ENCODE peak calls at places on chromosomes 4 and X, in eight cellular contexts. One of them, this sample, is unnamed.

GRCh38 chr4:25874641-25875040 is 11.9 kb upstream of the SEL1L3 start:
- DNase-seq in mesothelial cell of epicardium: no peak
- DNase-seq in mucosa of descending colon: no peak
- DNase-seq in brain microvascular endothelial cell: no peak
- DNase-seq in tibial artery: no peak
- DNase-seq in suprapubic skin: no peak
- DNase-seq in nephron progenitor cell: no peak
- DNase-seq in endodermal cell: no peak
- DNase-seq in this sample: no peak

GRCh38 chr4:108950158-108950915 is 187.5 kb upstream of the ETNPPL start:
- DNase-seq in endodermal cell: no peak
- DNase-seq in brain microvascular endothelial cell: peak
- DNase-seq in nephron progenitor cell: no peak
- DNase-seq in mucosa of descending colon: no peak
- DNase-seq in suprapubic skin: no peak
- DNase-seq in mesothelial cell of epicardium: no peak
- DNase-seq in tibial artery: no peak
- DNase-seq in this sample: no peak

GRCh38 chr4:140856692-140857091 is 100.5 kb upstream of the TBC1D9 start:
- DNase-seq in brain microvascular endothelial cell: peak
- DNase-seq in mucosa of descending colon: no peak
- DNase-seq in suprapubic skin: no peak
- DNase-seq in endodermal cell: peak
- DNase-seq in mesothelial cell of epicardium: no peak
- DNase-seq in nephron progenitor cell: no peak
- DNase-seq in tibial artery: no peak
- DNase-seq in this sample: no peak

GRCh38 chr4:93776386-93777080 is 52.0 kb upstream of the ATOH1 start:
- DNase-seq in mucosa of descending colon: no peak
- DNase-seq in brain microvascular endothelial cell: peak
- DNase-seq in nephron progenitor cell: no peak
- DNase-seq in endodermal cell: no peak
- DNase-seq in mesothelial cell of epicardium: no peak
- DNase-seq in tibial artery: no peak
- DNase-seq in suprapubic skin: no peak
- DNase-seq in this sample: no peak

GRCh38 chr4:186726440-186727148 is 2.9 kb upstream of the FAT1 start:
- DNase-seq in tibial artery: peak
- DNase-seq in suprapubic skin: no peak
- DNase-seq in nephron progenitor cell: peak
- DNase-seq in endodermal cell: peak
- DNase-seq in mesothelial cell of epicardium: peak
- DNase-seq in mucosa of descending colon: peak
- DNase-seq in brain microvascular endothelial cell: peak
- DNase-seq in this sample: peak

GRCh38 chrX:107730991-107731766 is 44.4 kb downstream of the TSC22D3 start:
- DNase-seq in nephron progenitor cell: no peak
- DNase-seq in tibial artery: no peak
- DNase-seq in mucosa of descending colon: no peak
- DNase-seq in mesothelial cell of epicardium: no peak
- DNase-seq in endodermal cell: no peak
- DNase-seq in brain microvascular endothelial cell: no peak
- DNase-seq in suprapubic skin: no peak
- DNase-seq in this sample: no peak

GRCh38 chrX:64204252-64204651 is 1.3 kb downstream of the AMER1 start:
- DNase-seq in mucosa of descending colon: peak
- DNase-seq in mesothelial cell of epicardium: no peak
- DNase-seq in endodermal cell: peak
- DNase-seq in suprapubic skin: no peak
- DNase-seq in nephron progenitor cell: peak
- DNase-seq in tibial artery: peak
- DNase-seq in brain microvascular endothelial cell: no peak
- DNase-seq in this sample: no peak

GRCh38 chr4:99934891-99935290 is 11.5 kb downstream of the DNAJB14 start:
- DNase-seq in suprapubic skin: no peak
- DNase-seq in mucosa of descending colon: no peak
- DNase-seq in mesothelial cell of epicardium: no peak
- DNase-seq in brain microvascular endothelial cell: no peak
- DNase-seq in endodermal cell: no peak
- DNase-seq in tibial artery: no peak
- DNase-seq in nephron progenitor cell: no peak
- DNase-seq in this sample: no peak

GRCh38 chrX:115958687-115959359 is 211.7 kb upstream of the AGTR2 start:
- DNase-seq in suprapubic skin: no peak
- DNase-seq in tibial artery: no peak
- DNase-seq in endodermal cell: no peak
- DNase-seq in mesothelial cell of epicardium: no peak
- DNase-seq in mucosa of descending colon: no peak
- DNase-seq in brain microvascular endothelial cell: no peak
- DNase-seq in nephron progenitor cell: no peak
- DNase-seq in this sample: no peak

GRCh38 chrX:6226053-6226645 is 2.5 kb downstream of the NLGN4X start:
- DNase-seq in mesothelial cell of epicardium: peak
- DNase-seq in endodermal cell: peak
- DNase-seq in tibial artery: no peak
- DNase-seq in nephron progenitor cell: peak
- DNase-seq in brain microvascular endothelial cell: no peak
- DNase-seq in mucosa of descending colon: peak
- DNase-seq in suprapubic skin: no peak
- DNase-seq in this sample: no peak

GRCh38 chr4:145937990-145938611 is 522 bp downstream of the ZNF827 start:
- DNase-seq in brain microvascular endothelial cell: peak
- DNase-seq in suprapubic skin: no peak
- DNase-seq in mesothelial cell of epicardium: peak
- DNase-seq in nephron progenitor cell: peak
- DNase-seq in mucosa of descending colon: peak
- DNase-seq in endodermal cell: peak
- DNase-seq in tibial artery: no peak
- DNase-seq in this sample: no peak

GRCh38 chrX:18949902-18950301 is 34.0 kb downstream of the PHKA2 start:
- DNase-seq in mesothelial cell of epicardium: no peak
- DNase-seq in mucosa of descending colon: no peak
- DNase-seq in tibial artery: no peak
- DNase-seq in suprapubic skin: no peak
- DNase-seq in brain microvascular endothelial cell: no peak
- DNase-seq in nephron progenitor cell: no peak
- DNase-seq in endodermal cell: peak
- DNase-seq in this sample: peak

GRCh38 chr4:112178731-112179130 is 33.5 kb downstream of the FAM241A start:
- DNase-seq in tibial artery: no peak
- DNase-seq in nephron progenitor cell: no peak
- DNase-seq in mesothelial cell of epicardium: no peak
- DNase-seq in suprapubic skin: no peak
- DNase-seq in endodermal cell: no peak
- DNase-seq in mucosa of descending colon: no peak
- DNase-seq in brain microvascular endothelial cell: no peak
- DNase-seq in this sample: no peak

GRCh38 chr4:82429728-82430192 is 502 bp downstream of the HNRNPDL start:
- DNase-seq in mesothelial cell of epicardium: no peak
- DNase-seq in nephron progenitor cell: no peak
- DNase-seq in suprapubic skin: no peak
- DNase-seq in brain microvascular endothelial cell: peak
- DNase-seq in mucosa of descending colon: no peak
- DNase-seq in tibial artery: peak
- DNase-seq in endodermal cell: no peak
- DNase-seq in this sample: no peak

GRCh38 chrX:136049608-136050007 is 64.4 kb downstream of the SLC9A6 start:
- DNase-seq in endodermal cell: no peak
- DNase-seq in suprapubic skin: no peak
- DNase-seq in mesothelial cell of epicardium: no peak
- DNase-seq in tibial artery: no peak
- DNase-seq in mucosa of descending colon: no peak
- DNase-seq in nephron progenitor cell: no peak
- DNase-seq in brain microvascular endothelial cell: no peak
- DNase-seq in this sample: peak

GRCh38 chrX:41025926-41026325 is 59.3 kb upstream of the USP9X start:
- DNase-seq in endodermal cell: peak
- DNase-seq in brain microvascular endothelial cell: no peak
- DNase-seq in tibial artery: no peak
- DNase-seq in suprapubic skin: no peak
- DNase-seq in mucosa of descending colon: no peak
- DNase-seq in mesothelial cell of epicardium: no peak
- DNase-seq in nephron progenitor cell: no peak
- DNase-seq in this sample: peak

GRCh38 chr4:7842384-7843279 is 97.0 kb downstream of the AFAP1 start:
- DNase-seq in mucosa of descending colon: no peak
- DNase-seq in suprapubic skin: no peak
- DNase-seq in mesothelial cell of epicardium: peak
- DNase-seq in nephron progenitor cell: no peak
- DNase-seq in endodermal cell: no peak
- DNase-seq in tibial artery: peak
- DNase-seq in brain microvascular endothelial cell: peak
- DNase-seq in this sample: no peak

GRCh38 chr4:43126595-43126994 is 234.1 kb downstream of the GRXCR1 start:
- DNase-seq in tibial artery: no peak
- DNase-seq in brain microvascular endothelial cell: no peak
- DNase-seq in suprapubic skin: no peak
- DNase-seq in mesothelial cell of epicardium: no peak
- DNase-seq in endodermal cell: no peak
- DNase-seq in nephron progenitor cell: no peak
- DNase-seq in mucosa of descending colon: no peak
- DNase-seq in this sample: no peak

GRCh38 chr4:10006604-10007435 is 14.5 kb downstream of the SLC2A9 start:
- DNase-seq in tibial artery: peak
- DNase-seq in mucosa of descending colon: peak
- DNase-seq in brain microvascular endothelial cell: no peak
- DNase-seq in mesothelial cell of epicardium: no peak
- DNase-seq in nephron progenitor cell: no peak
- DNase-seq in endodermal cell: peak
- DNase-seq in suprapubic skin: no peak
- DNase-seq in this sample: no peak

DNA sequence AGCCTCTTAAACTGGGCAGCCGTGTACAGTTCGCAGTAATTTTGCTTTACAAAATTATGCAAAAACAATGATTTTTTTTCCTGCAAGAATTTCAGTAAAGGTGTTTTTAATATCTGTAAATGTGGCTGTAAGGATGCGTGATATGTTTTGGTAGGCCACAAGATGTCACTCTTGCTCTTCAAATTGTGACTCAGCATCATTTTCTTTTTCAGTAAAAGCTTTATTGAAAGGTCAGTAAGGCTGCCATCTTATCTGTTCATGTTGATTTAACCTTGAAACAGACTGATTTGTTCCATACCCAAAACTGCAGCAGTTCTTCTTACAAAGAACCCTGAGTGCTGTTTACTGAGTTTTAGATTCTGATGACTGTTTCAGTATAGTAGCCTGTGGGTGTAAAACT is 39.9 kb downstream of the TXLNG start:
- DNase-seq in endodermal cell: no peak
- DNase-seq in nephron progenitor cell: no peak
- DNase-seq in tibial artery: no peak
- DNase-seq in mesothelial cell of epicardium: no peak
- DNase-seq in brain microvascular endothelial cell: no peak
- DNase-seq in suprapubic skin: no peak
- DNase-seq in mucosa of descending colon: no peak
- DNase-seq in this sample: no peak
- TF ChIP-seq CTCF in endodermal cell: peak
- TF ChIP-seq CTCF in nephron progenitor cell: peak
- TF ChIP-seq CTCF in tibial artery: peak
- TF ChIP-seq CTCF in mesothelial cell of epicardium: peak
- TF ChIP-seq CTCF in brain microvascular endothelial cell: peak
- TF ChIP-seq CTCF in suprapubic skin: peak
- TF ChIP-seq CTCF in mucosa of descending colon: no peak
- TF ChIP-seq CTCF in this sample: peak

GRCh38 chr4:52910115-52910514 is 48.0 kb downstream of the RASL11B start:
- DNase-seq in brain microvascular endothelial cell: no peak
- DNase-seq in mesothelial cell of epicardium: no peak
- DNase-seq in suprapubic skin: no peak
- DNase-seq in mucosa of descending colon: no peak
- DNase-seq in tibial artery: no peak
- DNase-seq in nephron progenitor cell: no peak
- DNase-seq in endodermal cell: no peak
- DNase-seq in this sample: no peak
- TF ChIP-seq CTCF in brain microvascular endothelial cell: no peak
- TF ChIP-seq CTCF in mesothelial cell of epicardium: no peak
- TF ChIP-seq CTCF in suprapubic skin: no peak
- TF ChIP-seq CTCF in mucosa of descending colon: no peak
- TF ChIP-seq CTCF in tibial artery: no peak
- TF ChIP-seq CTCF in nephron progenitor cell: no peak
- TF ChIP-seq CTCF in endodermal cell: peak
- TF ChIP-seq CTCF in this sample: no peak

GRCh38 chr4:116244771-116245170 is 840.6 kb downstream of the TRAM1L1 start:
- DNase-seq in mucosa of descending colon: no peak
- DNase-seq in suprapubic skin: no peak
- DNase-seq in brain microvascular endothelial cell: no peak
- DNase-seq in nephron progenitor cell: no peak
- DNase-seq in endodermal cell: no peak
- DNase-seq in mesothelial cell of epicardium: no peak
- DNase-seq in tibial artery: no peak
- DNase-seq in this sample: no peak
- TF ChIP-seq CTCF in mucosa of descending colon: no peak
- TF ChIP-seq CTCF in suprapubic skin: no peak
- TF ChIP-seq CTCF in brain microvascular endothelial cell: no peak
- TF ChIP-seq CTCF in nephron progenitor cell: no peak
- TF ChIP-seq CTCF in endodermal cell: no peak
- TF ChIP-seq CTCF in mesothelial cell of epicardium: no peak
- TF ChIP-seq CTCF in tibial artery: no peak
- TF ChIP-seq CTCF in this sample: no peak

GRCh38 chr4:107046261-107046660 is 10.1 kb upstream of the DKK2 start:
- DNase-seq in endodermal cell: no peak
- DNase-seq in mucosa of descending colon: no peak
- DNase-seq in brain microvascular endothelial cell: no peak
- DNase-seq in tibial artery: no peak
- DNase-seq in mesothelial cell of epicardium: no peak
- DNase-seq in nephron progenitor cell: no peak
- DNase-seq in suprapubic skin: no peak
- DNase-seq in this sample: no peak

GRCh38 chr4:107050525-107051135 is 14.5 kb upstream of the DKK2 start:
- DNase-seq in mucosa of descending colon: no peak
- DNase-seq in tibial artery: no peak
- DNase-seq in mesothelial cell of epicardium: no peak
- DNase-seq in nephron progenitor cell: no peak
- DNase-seq in brain microvascular endothelial cell: no peak
- DNase-seq in endodermal cell: no peak
- DNase-seq in suprapubic skin: no peak
- DNase-seq in this sample: no peak
- TF ChIP-seq CTCF in mucosa of descending colon: no peak
- TF ChIP-seq CTCF in tibial artery: peak
- TF ChIP-seq CTCF in mesothelial cell of epicardium: peak
- TF ChIP-seq CTCF in nephron progenitor cell: peak
- TF ChIP-seq CTCF in brain microvascular endothelial cell: peak
- TF ChIP-seq CTCF in endodermal cell: peak
- TF ChIP-seq CTCF in suprapubic skin: peak
- TF ChIP-seq CTCF in this sample: peak

GRCh38 chr4:102057122-102057521 is 266.6 kb downstream of the BANK1 start:
- DNase-seq in mesothelial cell of epicardium: no peak
- DNase-seq in brain microvascular endothelial cell: no peak
- DNase-seq in tibial artery: no peak
- DNase-seq in nephron progenitor cell: no peak
- DNase-seq in suprapubic skin: no peak
- DNase-seq in endodermal cell: no peak
- DNase-seq in mucosa of descending colon: no peak
- DNase-seq in this sample: no peak

GRCh38 chr4:102061133-102061532 is 270.6 kb downstream of the BANK1 start:
- DNase-seq in brain microvascular endothelial cell: no peak
- DNase-seq in mucosa of descending colon: no peak
- DNase-seq in nephron progenitor cell: no peak
- DNase-seq in endodermal cell: no peak
- DNase-seq in suprapubic skin: no peak
- DNase-seq in tibial artery: no peak
- DNase-seq in mesothelial cell of epicardium: no peak
- DNase-seq in this sample: no peak

GRCh38 chr4:102055805-102056204 is 265.3 kb downstream of the BANK1 start:
- DNase-seq in brain microvascular endothelial cell: no peak
- DNase-seq in tibial artery: no peak
- DNase-seq in suprapubic skin: no peak
- DNase-seq in mucosa of descending colon: no peak
- DNase-seq in mesothelial cell of epicardium: no peak
- DNase-seq in nephron progenitor cell: no peak
- DNase-seq in endodermal cell: no peak
- DNase-seq in this sample: no peak
- TF ChIP-seq CTCF in brain microvascular endothelial cell: peak
- TF ChIP-seq CTCF in tibial artery: no peak
- TF ChIP-seq CTCF in suprapubic skin: no peak
- TF ChIP-seq CTCF in mucosa of descending colon: no peak
- TF ChIP-seq CTCF in mesothelial cell of epicardium: peak
- TF ChIP-seq CTCF in nephron progenitor cell: peak
- TF ChIP-seq CTCF in endodermal cell: peak
- TF ChIP-seq CTCF in this sample: no peak